ENCODE peak calls at places on chromosomes 6 and 20, in ten cellular contexts. B is GM13976, Y is ACHN, R is HCT116, M is HT-29, N is NCI-H774, Z is T1000, P is SHP77, F is fibroblast of the conjunctiva, H is M059J. O is an unnamed sample.

GRCh38 chr6:56328366-56328765 is 81.0 kb upstream of the COL21A1 start:
- DNase-seq in R (no peak), M (no peak), H (no peak), P (no peak), N (no peak), Z (no peak), F (no peak), Y (no peak), B (no peak), O (no peak)

GRCh38 chr6:38396209-38396608 is 243.5 kb downstream of the BTBD9 start:
- DNase-seq in P (no peak), Y (no peak), Z (no peak), R (no peak), B (no peak), F (no peak), N (no peak), M (peak; percentile 88), H (peak; percentile 30), O (no peak)

GRCh38 chr20:61810709-61811565 is 254.7 kb downstream of the TAF4 start:
- DNase-seq in F (no peak), P (no peak), M (no peak), H (no peak), Y (no peak), N (no peak), Z (no peak), B (no peak), R (no peak), O (no peak)

GRCh38 chr6:92826633-92827032 is 592.7 kb downstream of the EPHA7 start:
- DNase-seq in N (no peak), B (no peak), M (no peak), P (no peak), Z (no peak), H (no peak), Y (no peak), F (no peak), R (no peak), O (peak; percentile 27)

GRCh38 chr6:18269253-18269652 is 4.9 kb upstream of the DEK start:
- DNase-seq in N (no peak), R (no peak), H (peak; percentile 97), M (peak; percentile 48), B (peak; percentile 44), F (no peak), Z (peak; percentile 14), P (no peak), Y (no peak), O (no peak)

GRCh38 chr6:35601331-35602132 is 87.2 kb downstream of the FKBP5 start:
- DNase-seq in R (peak; percentile 72), B (no peak), Y (peak; percentile 33), P (no peak), F (peak; percentile 97), M (peak; percentile 59), N (no peak), Z (peak; percentile 28), H (peak; percentile 97), O (no peak)

GRCh38 chr6:121619013-121619412 is 183.6 kb downstream of the GJA1 start:
- DNase-seq in R (no peak), H (no peak), Z (no peak), M (no peak), F (no peak), P (no peak), Y (no peak), B (no peak), N (no peak), O (no peak)

GRCh38 chr20:44752099-44752931 is 6.7 kb downstream of the KCNK15 start:
- DNase-seq in M (no peak), F (no peak), N (no peak), R (no peak), H (no peak), P (peak; percentile 2), Z (no peak), B (no peak), Y (no peak), O (no peak)

GRCh38 chr6:127069659-127070279 is 48.7 kb upstream of the RSPO3 start:
- DNase-seq in P (peak; percentile 39), R (peak; percentile 36), M (peak; percentile 57), N (peak; percentile 9), F (peak; percentile 23), B (peak; percentile 13), Z (no peak), H (peak; percentile 59), Y (peak; percentile 46), O (peak; percentile 67)

GRCh38 chr20:25061821-25062530 is 4.0 kb upstream of the ACSS1 start:
- DNase-seq in Y (no peak), R (no peak), M (no peak), H (no peak), F (no peak), N (no peak), Z (no peak), P (no peak), B (no peak), O (no peak)

GRCh38 chr6:47309326-47310130 is at the start of gene TNFRSF21:
- DNase-seq in M (peak; percentile 97), B (peak; percentile 91), H (peak; percentile 95), R (peak; percentile 89), Y (peak; percentile 86), F (peak; percentile 84), N (peak; percentile 90), Z (peak; percentile 91), P (peak; percentile 94), O (peak; percentile 98)

GRCh38 chr20:41331731-41332130 is 8.9 kb upstream of the LPIN3 start:
- DNase-seq in F (no peak), B (no peak), N (no peak), H (no peak), M (no peak), Y (no peak), P (no peak), Z (no peak), R (no peak), O (peak; percentile 46)

GRCh38 chr6:99641270-99641669 is 34.6 kb downstream of the PRDM13 start:
- DNase-seq in P (no peak), H (no peak), B (no peak), Z (no peak), M (no peak), Y (no peak), R (no peak), F (no peak), N (no peak), O (no peak)

GRCh38 chr6:132888701-132889100 is 74.3 kb downstream of the RPS12 start:
- DNase-seq in N (no peak), Z (no peak), Y (no peak), F (no peak), B (no peak), R (no peak), P (no peak), M (no peak), H (peak; percentile 24), O (no peak)

GRCh38 chr20:15257071-15257470 is 919.7 kb upstream of the FLRT3 start:
- DNase-seq in F (no peak), B (no peak), N (no peak), Z (no peak), H (no peak), M (no peak), Y (no peak), R (no peak), P (no peak), O (no peak)